ENCODE peak calls at places on chromosomes 12 and 14, in ten cellular contexts. C is natural killer cell; L is stimulated activated naive CD8-positive, alpha-beta T cell treated with anti-CD3 and anti-CD28 coated beads, Interleukin-15, Interleukin-2, amounts not matched to agents 100 U/mL and 50 U/mL, for 24 hours; I is activated naive CD8-positive, alpha-beta T cell treated with anti-CD3 and anti-CD28 coated beads, Interleukin-2, amount 50 U/mL, for 24 hours; T is upper lobe of left lung; Y is left cardiac atrium; N is lower lobe of right lung; K is right lobe of liver; P is DND-41; U is WTC11. G is an unnamed sample.

GRCh38 chr12:68621092-68622081 is 10.7 kb downstream of the RAP1B start:
- ATAC-seq in C (peak), L (no peak), I (no peak), T (no peak), Y (no peak), N (peak), K (peak), P (no peak), U (peak), G (no peak)

GRCh38 chr12:101908395-101908794 is 31.0 kb downstream of the DRAM1 start:
- ATAC-seq in C (no peak), L (no peak), I (no peak), T (peak), Y (no peak), N (peak), K (no peak), P (no peak), U (no peak), G (no peak)

GRCh38 chr12:96136129-96136528 is 58.0 kb upstream of the ELK3 start:
- ATAC-seq in C (no peak), L (no peak), I (no peak), T (peak), Y (no peak), N (peak), K (no peak), P (no peak), U (no peak), G (no peak)

GRCh38 chr14:34201909-34202622 is 251.2 kb upstream of the EGLN3 start:
- ATAC-seq in C (no peak), L (peak), I (peak), T (no peak), Y (no peak), N (no peak), K (no peak), P (no peak), U (no peak), G (no peak)

GRCh38 chr12:55698241-55698955 is 9.3 kb downstream of the ITGA7 start:
- ATAC-seq in C (no peak), L (no peak), I (no peak), T (no peak), Y (no peak), N (no peak), K (no peak), P (no peak), U (no peak), G (no peak)

GRCh38 chr12:4024701-4025419 is 151.7 kb upstream of the PARP11 start:
- ATAC-seq in C (no peak), L (no peak), I (no peak), T (peak), Y (no peak), N (no peak), K (no peak), P (no peak), U (peak), G (no peak)

GRCh38 chr12:88720231-88720630 is 140.0 kb upstream of the KITLG start:
- ATAC-seq in C (no peak), L (no peak), I (no peak), T (no peak), Y (no peak), N (no peak), K (no peak), P (no peak), U (no peak), G (no peak)

GRCh38 chr12:88897723-88898122 is 317.5 kb upstream of the KITLG start:
- ATAC-seq in C (no peak), L (no peak), I (no peak), T (no peak), Y (peak), N (no peak), K (no peak), P (no peak), U (no peak), G (no peak)

GRCh38 chr14:59245809-59246295 is 57.4 kb downstream of the DAAM1 start:
- ATAC-seq in C (no peak), L (no peak), I (peak), T (no peak), Y (no peak), N (no peak), K (no peak), P (no peak), U (no peak), G (peak)

GRCh38 chr12:124191024-124191359 is 103.9 kb upstream of the RFLNA start:
- ATAC-seq in C (no peak), L (peak), I (peak), T (no peak), Y (no peak), N (no peak), K (no peak), P (peak), U (peak), G (no peak)

GRCh38 chr12:89768586-89769482 is 60.2 kb upstream of the ATP2B1 start:
- ATAC-seq in C (peak), L (peak), I (peak), T (no peak), Y (no peak), N (peak), K (no peak), P (no peak), U (no peak), G (no peak)

GRCh38 chr12:116404913-116405611 is 127.6 kb upstream of the MED13L start:
- ATAC-seq in C (no peak), L (no peak), I (no peak), T (no peak), Y (no peak), N (no peak), K (peak), P (no peak), U (no peak), G (no peak)

GRCh38 chr12:117076410-117077372 is 22.5 kb downstream of the TESC start:
- ATAC-seq in C (peak), L (no peak), I (peak), T (no peak), Y (peak), N (no peak), K (no peak), P (peak), U (peak), G (no peak)

GRCh38 chr14:100256339-100256895 is 17.5 kb downstream of the YY1 start:
- ATAC-seq in C (no peak), L (peak), I (no peak), T (no peak), Y (no peak), N (no peak), K (no peak), P (no peak), U (no peak), G (peak)

GRCh38 chr14:73242274-73242960 is 5.1 kb downstream of the PAPLN start:
- ATAC-seq in C (no peak), L (no peak), I (no peak), T (no peak), Y (no peak), N (no peak), K (no peak), P (peak), U (no peak), G (peak)

GRCh38 chr12:19490908-19491307 is 51.6 kb downstream of the AEBP2 start:
- ATAC-seq in C (no peak), L (no peak), I (no peak), T (no peak), Y (no peak), N (no peak), K (no peak), P (no peak), U (no peak), G (no peak)

GRCh38 chr12:121980211-121980891 is 41.3 kb upstream of the BCL7A start:
- ATAC-seq in C (peak), L (peak), I (peak), T (no peak), Y (peak), N (peak), K (no peak), P (no peak), U (no peak), G (peak)

GRCh38 chr12:26097046-26097878 is 27.6 kb downstream of the BHLHE41 start:
- ATAC-seq in C (peak), L (peak), I (peak), T (peak), Y (peak), N (peak), K (peak), P (peak), U (peak), G (peak)

GRCh38 chr14:34665785-34666425 is 36.0 kb upstream of the SNX6 start:
- ATAC-seq in C (no peak), L (no peak), I (no peak), T (no peak), Y (peak), N (no peak), K (peak), P (peak), U (no peak), G (no peak)

GRCh38 chr12:26043139-26044006 is 81.5 kb downstream of the BHLHE41 start:
- ATAC-seq in C (no peak), L (no peak), I (no peak), T (no peak), Y (no peak), N (no peak), K (no peak), P (no peak), U (no peak), G (no peak)

GRCh38 chr12:105218434-105218833 is 17.5 kb downstream of the APPL2 start:
- ATAC-seq in C (no peak), L (no peak), I (no peak), T (no peak), Y (peak), N (no peak), K (no peak), P (no peak), U (no peak), G (no peak)

GRCh38 chr14:99819514-99819913 is 26.3 kb downstream of the EML1 start:
- ATAC-seq in C (peak), L (peak), I (peak), T (no peak), Y (no peak), N (no peak), K (no peak), P (peak), U (peak), G (no peak)

GRCh38 chr12:11860026-11860425 is 210.6 kb downstream of the ETV6 start:
- ATAC-seq in C (peak), L (peak), I (peak), T (no peak), Y (no peak), N (no peak), K (no peak), P (no peak), U (no peak), G (no peak)

GRCh38 chr12:121461048-121461447 is 61.1 kb downstream of the RNF34 start:
- ATAC-seq in C (no peak), L (no peak), I (peak), T (no peak), Y (no peak), N (peak), K (peak), P (no peak), U (no peak), G (peak)

GRCh38 chr14:92511472-92512247 is 1.9 kb upstream of the RIN3 start:
- ATAC-seq in C (no peak), L (no peak), I (no peak), T (peak), Y (no peak), N (peak), K (no peak), P (no peak), U (no peak), G (no peak)

GRCh38 chr12:57456145-57456700 is 1.1 kb downstream of the INHBE start:
- ATAC-seq in C (no peak), L (peak), I (peak), T (no peak), Y (no peak), N (no peak), K (peak), P (peak), U (peak), G (peak)

GRCh38 chr12:81800298-81801148 is 41.4 kb upstream of the PPFIA2 start:
- ATAC-seq in C (no peak), L (peak), I (peak), T (no peak), Y (peak), N (peak), K (no peak), P (no peak), U (peak), G (no peak)

GRCh38 chr12:104064842-104065441 is 611 bp downstream of the HCFC2 start:
- ATAC-seq in C (no peak), L (no peak), I (no peak), T (no peak), Y (peak), N (peak), K (peak), P (no peak), U (peak), G (no peak)

GRCh38 chr14:91968280-91968679 is 20.8 kb upstream of the FBLN5 start:
- ATAC-seq in C (peak), L (peak), I (peak), T (no peak), Y (no peak), N (no peak), K (no peak), P (no peak), U (no peak), G (no peak)

GRCh38 chr14:98136019-98136418 is 1136.0 kb downstream of the BCL11B start:
- ATAC-seq in C (peak), L (peak), I (peak), T (no peak), Y (no peak), N (no peak), K (no peak), P (peak), U (no peak), G (no peak)